ENCODE peak calls at places on chromosomes 12 and 14, in six cellular contexts. K is A549, T is K562, B is HepG2, R is GM12878, G is endothelial cell of umbilical vein. H is an unnamed sample.

GRCh38 chr12:71456990-71457389 is 17.4 kb downstream of the LGR5 start:
- DNase-seq in K (no peak), G (no peak), T (no peak), R (no peak), B (no peak), H (no peak)

GRCh38 chr12:49357099-49357678 is 10.1 kb upstream of the SPATS2 start:
- DNase-seq in T (no peak), R (no peak), G (peak; percentile 57), K (peak; percentile 69), B (no peak), H (peak; percentile 63)

GRCh38 chr12:42483534-42483857 is 106.0 kb downstream of the PRICKLE1 start:
- DNase-seq in G (peak; percentile 70), B (no peak), K (no peak), T (peak; percentile 51), R (no peak), H (peak; percentile 31)

GRCh38 chr14:68784298-68784910 is 8.5 kb downstream of the ZFP36L1 start:
- DNase-seq in G (peak; percentile 14), K (peak; percentile 97), B (peak; percentile 99), T (no peak), R (no peak), H (no peak)

GRCh38 chr12:92757599-92758121 is 54.9 kb downstream of the PLEKHG7 start:
- DNase-seq in K (no peak), R (no peak), G (peak; percentile 72), T (no peak), B (no peak), H (no peak)

GRCh38 chr14:58077621-58078020 is 74.4 kb downstream of the ARMH4 start:
- DNase-seq in B (no peak), T (no peak), K (no peak), G (no peak), R (no peak), H (no peak)

GRCh38 chr12:14577344-14577743 is 9.7 kb upstream of the PLBD1 start:
- DNase-seq in K (no peak), R (peak; percentile 25), B (no peak), G (no peak), T (no peak), H (peak; percentile 83)

GRCh38 chr14:32711103-32711680 is 227.5 kb upstream of the NPAS3 start:
- DNase-seq in T (peak; percentile 19), B (peak; percentile 62), G (peak; percentile 51), R (no peak), K (peak; percentile 32), H (peak; percentile 37)

GRCh38 chr14:28382460-28383220 is 383.9 kb upstream of the FOXG1 start:
- DNase-seq in B (peak; percentile 44), T (no peak), G (peak; percentile 71), K (peak; percentile 91), R (no peak), H (no peak)

GRCh38 chr14:75176142-75176820 is at the start of gene TMED10:
- DNase-seq in G (peak; percentile 90), R (no peak), B (peak; percentile 81), T (peak; percentile 84), K (peak; percentile 94), H (peak; percentile 92)

GRCh38 chr14:59358105-59358504 is 107.1 kb downstream of the GPR135 start:
- DNase-seq in R (no peak), G (no peak), K (peak; percentile 73), T (no peak), B (peak; percentile 36), H (peak; percentile 75)

GRCh38 chr12:24698972-24699371 is 249.9 kb downstream of the BCAT1 start:
- DNase-seq in B (no peak), T (no peak), R (no peak), K (no peak), G (no peak), H (no peak)

GRCh38 chr14:34098045-34098984 is 147.4 kb upstream of the EGLN3 start:
- DNase-seq in R (peak; percentile 36), K (peak; percentile 49), T (peak; percentile 43), B (peak; percentile 68), G (peak; percentile 43), H (peak; percentile 24)

GRCh38 chr12:56469007-56469930 is 891 bp downstream of the SPRYD4 start:
- DNase-seq in B (no peak), T (peak; percentile 47), K (no peak), G (no peak), R (no peak), H (peak; percentile 60)

GRCh38 chr14:26394114-26394855 is 203.5 kb downstream of the NOVA1 start:
- DNase-seq in R (no peak), K (no peak), G (peak; percentile 19), T (no peak), B (no peak), H (no peak)

GRCh38 chr14:31312934-31313333 is 105.3 kb upstream of the HECTD1 start:
- DNase-seq in K (no peak), G (no peak), B (no peak), T (no peak), R (no peak), H (no peak)

GRCh38 chr12:102197789-102198188 is at the start of gene PMCH:
- DNase-seq in T (peak; percentile 16), R (peak; percentile 24), B (no peak), K (no peak), G (peak; percentile 87), H (no peak)

GRCh38 chr12:84276215-84276614 is 636.4 kb downstream of the SLC6A15 start:
- DNase-seq in G (no peak), K (no peak), R (no peak), B (no peak), T (no peak), H (no peak)

GRCh38 chr14:36717363-36717762 is 55.7 kb downstream of the PAX9 start:
- DNase-seq in R (no peak), G (no peak), B (peak; percentile 21), T (no peak), K (no peak), H (no peak)

GRCh38 chr12:67287311-67287710 is 18.2 kb downstream of the CAND1 start:
- DNase-seq in G (no peak), T (no peak), K (no peak), R (no peak), B (no peak), H (no peak)

GRCh38 chr12:110344657-110345056 is 58.9 kb downstream of the ANAPC7 start:
- DNase-seq in R (no peak), K (no peak), T (no peak), B (no peak), G (no peak), H (no peak)

GRCh38 chr12:34389378-34390170 is 367.3 kb downstream of the ALG10 start:
- DNase-seq in K (no peak), G (no peak), R (no peak), T (peak; percentile 36), B (no peak), H (no peak)

GRCh38 chr12:84874125-84874824 is 38.3 kb downstream of the SLC6A15 start:
- DNase-seq in R (no peak), T (peak; percentile 5), K (peak; percentile 62), G (peak; percentile 55), B (peak; percentile 38), H (peak; percentile 65)

GRCh38 chr14:76752744-76753143 is 8.5 kb upstream of the VASH1 start:
- DNase-seq in R (no peak), G (no peak), K (no peak), T (no peak), B (no peak), H (no peak)

DNA sequence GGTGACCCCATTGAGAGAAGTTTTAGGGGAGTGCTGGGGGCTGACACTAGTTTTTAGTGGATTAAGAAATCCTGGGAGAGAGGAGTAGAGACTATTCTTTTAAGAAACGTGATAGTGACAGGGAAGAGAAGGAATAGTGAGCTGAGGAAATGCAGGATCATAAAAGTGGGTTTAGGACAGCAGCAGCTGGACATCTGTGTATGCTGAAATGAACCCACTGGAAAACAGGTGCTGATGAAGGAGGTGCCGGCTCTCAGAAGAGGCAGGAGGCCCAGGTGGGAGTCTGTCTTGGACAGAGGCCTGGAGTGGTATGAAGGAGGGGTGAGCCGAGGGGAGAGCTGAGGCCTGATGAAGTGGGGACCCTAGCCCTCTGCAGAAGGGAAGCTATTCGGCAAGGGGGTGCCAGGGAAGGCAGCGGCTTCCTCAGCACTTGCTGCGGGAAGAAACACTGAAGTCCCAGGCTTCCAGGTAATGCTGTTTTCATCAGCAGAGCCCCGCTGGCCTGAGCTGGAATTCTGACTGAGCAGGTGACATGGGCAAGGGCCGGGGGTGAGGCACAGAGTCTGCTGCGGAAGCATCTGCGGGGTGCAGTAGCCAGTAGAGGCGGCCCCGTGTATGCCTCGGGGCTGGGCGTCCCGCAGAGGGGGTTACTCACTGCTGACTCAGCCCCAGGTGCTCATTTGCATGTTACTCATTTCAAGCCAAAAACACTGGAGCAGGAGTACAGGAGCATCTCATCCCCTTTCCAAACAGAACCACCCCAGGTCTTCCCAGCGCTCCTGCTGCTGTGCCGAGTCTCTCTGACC is 89.7 kb downstream of the TMCC3 start:
- DNase-seq in R (peak; percentile 36), B (no peak), T (no peak), G (peak; percentile 44), K (no peak), H (peak; percentile 53)
- TF ChIP-seq MYC in R (no peak), B (no peak), T (no peak), G (no peak), K (no peak), H (no peak)

GRCh38 chr12:6751767-6752166 is 1.2 kb downstream of the MLF2 start:
- DNase-seq in T (no peak), G (no peak), K (no peak), R (no peak), B (no peak), H (no peak)

GRCh38 chr12:6752931-6753771 is at the start of gene MLF2:
- DNase-seq in T (peak; percentile 95), K (peak; percentile 99), G (peak; percentile 99), R (peak; percentile 94), B (peak; percentile 96), H (peak; percentile 98)

GRCh38 chr12:6752181-6752930 is 585 bp downstream of the MLF2 start:
- DNase-seq in R (no peak), T (peak; percentile 34), G (peak; percentile 67), B (peak; percentile 51), K (peak; percentile 69), H (peak; percentile 60)

GRCh38 chr12:6754406-6754805 is 1.5 kb upstream of the MLF2 start:
- DNase-seq in B (no peak), T (no peak), G (no peak), R (no peak), K (no peak), H (no peak)

DNA sequence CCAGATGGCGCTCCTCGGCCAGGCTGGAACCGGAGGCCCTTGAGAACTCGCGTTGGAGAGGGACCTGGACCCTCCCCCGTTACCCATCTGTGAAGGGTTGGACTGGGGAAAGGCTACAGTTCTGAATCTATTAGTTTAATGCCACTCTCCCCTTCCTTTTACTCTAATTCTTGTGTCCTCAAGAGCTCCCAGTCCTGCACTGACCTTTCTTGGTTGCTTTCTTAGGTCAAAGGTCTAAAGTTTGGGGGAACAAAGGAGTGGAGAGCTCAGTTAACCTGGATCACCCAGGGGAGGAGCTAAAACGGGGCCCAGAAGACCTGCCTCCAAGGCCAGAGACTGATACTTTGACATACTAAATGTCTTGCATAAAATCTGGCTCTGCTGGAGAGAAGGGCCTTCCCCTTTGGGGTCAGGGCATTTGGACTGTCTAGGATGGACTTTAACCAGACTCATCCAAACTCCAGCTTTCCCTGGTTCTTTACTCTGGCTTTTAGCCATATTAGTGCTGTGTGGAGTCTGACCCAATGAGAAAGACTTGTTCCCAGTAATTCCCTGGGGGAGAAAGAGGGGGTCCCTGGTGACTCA is 923 bp upstream of the MLF2 start:
- DNase-seq in T (no peak), G (no peak), K (no peak), R (no peak), B (no peak), H (no peak)
- TF ChIP-seq CTCF in T (no peak), G (no peak), K (peak; percentile 97), R (no peak), B (peak; percentile 98), H (no peak)

GRCh38 chr14:104659146-104659545 is 30.3 kb upstream of the INF2 start:
- DNase-seq in R (no peak), K (no peak), B (no peak), G (no peak), T (no peak), H (no peak)
- TF ChIP-seq MAX in R (no peak), K (no peak), B (no peak), G (no peak), T (no peak), H (no peak)

GRCh38 chr14:56709201-56709600 is 101.1 kb downstream of the OTX2 start:
- DNase-seq in B (no peak), R (no peak), G (no peak), K (no peak), T (no peak), H (no peak)
- TF ChIP-seq MYC in B (no peak), R (no peak), G (no peak), K (no peak), T (no peak), H (no peak)